ENCODE peak calls at places on chromosome 6, in nine cellular contexts. One of them, this sample, is unnamed.

GRCh38 chr6:147207351-147207750 is 3.1 kb downstream of the STXBP5 start:
- DNase-seq in A549: no peak
- DNase-seq in naive thymus-derived CD8-positive, alpha-beta T cell: no peak
- DNase-seq in stimulated activated CD4-positive, alpha-beta T cell treated with anti-CD3 and anti-CD28 coated beads, Interleukin-2, amount 100 ng/mL, for 24 hours: no peak
- DNase-seq in lung microvascular endothelial cell: no peak
- DNase-seq in NCI-H2029: no peak
- DNase-seq in dorsolateral prefrontal cortex: no peak
- DNase-seq in adipocyte: peak; percentile 21
- DNase-seq in GM10248: no peak
- DNase-seq in this sample: no peak

GRCh38 chr6:28988536-28989415 is 16.3 kb downstream of the ZNF311 start:
- DNase-seq in NCI-H2029: no peak
- DNase-seq in GM10248: peak; percentile 60
- DNase-seq in stimulated activated CD4-positive, alpha-beta T cell treated with anti-CD3 and anti-CD28 coated beads, Interleukin-2, amount 100 ng/mL, for 24 hours: peak; percentile 83
- DNase-seq in A549: peak; percentile 36
- DNase-seq in lung microvascular endothelial cell: peak; percentile 85
- DNase-seq in dorsolateral prefrontal cortex: no peak
- DNase-seq in adipocyte: peak; percentile 65
- DNase-seq in naive thymus-derived CD8-positive, alpha-beta T cell: peak; percentile 72
- DNase-seq in this sample: peak; percentile 48

GRCh38 chr6:37210313-37210898 is 40.5 kb downstream of the PIM1 start:
- DNase-seq in A549: peak; percentile 77
- DNase-seq in stimulated activated CD4-positive, alpha-beta T cell treated with anti-CD3 and anti-CD28 coated beads, Interleukin-2, amount 100 ng/mL, for 24 hours: peak; percentile 74
- DNase-seq in lung microvascular endothelial cell: peak; percentile 89
- DNase-seq in GM10248: peak; percentile 74
- DNase-seq in naive thymus-derived CD8-positive, alpha-beta T cell: peak; percentile 60
- DNase-seq in adipocyte: peak; percentile 92
- DNase-seq in NCI-H2029: peak; percentile 64
- DNase-seq in dorsolateral prefrontal cortex: no peak
- DNase-seq in this sample: peak; percentile 54

GRCh38 chr6:137798846-137799245 is 68.2 kb upstream of the TNFAIP3 start:
- DNase-seq in lung microvascular endothelial cell: no peak
- DNase-seq in adipocyte: no peak
- DNase-seq in dorsolateral prefrontal cortex: no peak
- DNase-seq in GM10248: no peak
- DNase-seq in A549: no peak
- DNase-seq in naive thymus-derived CD8-positive, alpha-beta T cell: peak; percentile 36
- DNase-seq in NCI-H2029: no peak
- DNase-seq in stimulated activated CD4-positive, alpha-beta T cell treated with anti-CD3 and anti-CD28 coated beads, Interleukin-2, amount 100 ng/mL, for 24 hours: no peak
- DNase-seq in this sample: no peak

GRCh38 chr6:107488875-107489635 is 862 bp upstream of the SOBP start:
- DNase-seq in GM10248: peak; percentile 39
- DNase-seq in dorsolateral prefrontal cortex: peak; percentile 66
- DNase-seq in lung microvascular endothelial cell: no peak
- DNase-seq in adipocyte: peak; percentile 49
- DNase-seq in NCI-H2029: no peak
- DNase-seq in naive thymus-derived CD8-positive, alpha-beta T cell: no peak
- DNase-seq in stimulated activated CD4-positive, alpha-beta T cell treated with anti-CD3 and anti-CD28 coated beads, Interleukin-2, amount 100 ng/mL, for 24 hours: peak; percentile 34
- DNase-seq in A549: peak; percentile 32
- DNase-seq in this sample: no peak

GRCh38 chr6:106168097-106168888 is 82.2 kb downstream of the PRDM1 start:
- DNase-seq in A549: no peak
- DNase-seq in GM10248: no peak
- DNase-seq in naive thymus-derived CD8-positive, alpha-beta T cell: no peak
- DNase-seq in stimulated activated CD4-positive, alpha-beta T cell treated with anti-CD3 and anti-CD28 coated beads, Interleukin-2, amount 100 ng/mL, for 24 hours: no peak
- DNase-seq in lung microvascular endothelial cell: no peak
- DNase-seq in dorsolateral prefrontal cortex: no peak
- DNase-seq in adipocyte: no peak
- DNase-seq in NCI-H2029: peak; percentile 70
- DNase-seq in this sample: no peak

GRCh38 chr6:23176883-23177282 is 607.5 kb downstream of the HDGFL1 start:
- DNase-seq in GM10248: no peak
- DNase-seq in naive thymus-derived CD8-positive, alpha-beta T cell: no peak
- DNase-seq in A549: peak; percentile 1
- DNase-seq in dorsolateral prefrontal cortex: no peak
- DNase-seq in adipocyte: no peak
- DNase-seq in stimulated activated CD4-positive, alpha-beta T cell treated with anti-CD3 and anti-CD28 coated beads, Interleukin-2, amount 100 ng/mL, for 24 hours: no peak
- DNase-seq in lung microvascular endothelial cell: peak; percentile 96
- DNase-seq in NCI-H2029: peak; percentile 29
- DNase-seq in this sample: no peak

GRCh38 chr6:131213501-131213990 is 78.3 kb downstream of the AKAP7 start:
- DNase-seq in adipocyte: peak; percentile 37
- DNase-seq in NCI-H2029: no peak
- DNase-seq in A549: no peak
- DNase-seq in stimulated activated CD4-positive, alpha-beta T cell treated with anti-CD3 and anti-CD28 coated beads, Interleukin-2, amount 100 ng/mL, for 24 hours: no peak
- DNase-seq in dorsolateral prefrontal cortex: no peak
- DNase-seq in GM10248: no peak
- DNase-seq in lung microvascular endothelial cell: no peak
- DNase-seq in naive thymus-derived CD8-positive, alpha-beta T cell: no peak
- DNase-seq in this sample: no peak

GRCh38 chr6:130574146-130574545 is 208.3 kb downstream of the TMEM200A start:
- DNase-seq in GM10248: no peak
- DNase-seq in dorsolateral prefrontal cortex: no peak
- DNase-seq in lung microvascular endothelial cell: no peak
- DNase-seq in adipocyte: peak; percentile 5
- DNase-seq in NCI-H2029: no peak
- DNase-seq in naive thymus-derived CD8-positive, alpha-beta T cell: no peak
- DNase-seq in A549: no peak
- DNase-seq in stimulated activated CD4-positive, alpha-beta T cell treated with anti-CD3 and anti-CD28 coated beads, Interleukin-2, amount 100 ng/mL, for 24 hours: no peak
- DNase-seq in this sample: no peak

GRCh38 chr6:2073476-2073875 is 171.9 kb downstream of the GMDS start:
- DNase-seq in dorsolateral prefrontal cortex: no peak
- DNase-seq in adipocyte: no peak
- DNase-seq in naive thymus-derived CD8-positive, alpha-beta T cell: no peak
- DNase-seq in A549: no peak
- DNase-seq in NCI-H2029: no peak
- DNase-seq in stimulated activated CD4-positive, alpha-beta T cell treated with anti-CD3 and anti-CD28 coated beads, Interleukin-2, amount 100 ng/mL, for 24 hours: no peak
- DNase-seq in lung microvascular endothelial cell: no peak
- DNase-seq in GM10248: no peak
- DNase-seq in this sample: no peak

GRCh38 chr6:159095561-159096095 is 50.8 kb upstream of the TAGAP start:
- DNase-seq in GM10248: no peak
- DNase-seq in A549: no peak
- DNase-seq in dorsolateral prefrontal cortex: no peak
- DNase-seq in lung microvascular endothelial cell: no peak
- DNase-seq in stimulated activated CD4-positive, alpha-beta T cell treated with anti-CD3 and anti-CD28 coated beads, Interleukin-2, amount 100 ng/mL, for 24 hours: no peak
- DNase-seq in naive thymus-derived CD8-positive, alpha-beta T cell: no peak
- DNase-seq in NCI-H2029: no peak
- DNase-seq in adipocyte: no peak
- DNase-seq in this sample: no peak

GRCh38 chr6:80605165-80605989 is 498.9 kb downstream of the BCKDHB start:
- DNase-seq in naive thymus-derived CD8-positive, alpha-beta T cell: no peak
- DNase-seq in dorsolateral prefrontal cortex: no peak
- DNase-seq in NCI-H2029: no peak
- DNase-seq in stimulated activated CD4-positive, alpha-beta T cell treated with anti-CD3 and anti-CD28 coated beads, Interleukin-2, amount 100 ng/mL, for 24 hours: no peak
- DNase-seq in A549: peak; percentile 14
- DNase-seq in GM10248: no peak
- DNase-seq in adipocyte: peak; percentile 75
- DNase-seq in lung microvascular endothelial cell: peak; percentile 60
- DNase-seq in this sample: no peak

GRCh38 chr6:87430499-87430898 is 22.7 kb downstream of the CFAP206 start:
- DNase-seq in NCI-H2029: no peak
- DNase-seq in dorsolateral prefrontal cortex: no peak
- DNase-seq in A549: no peak
- DNase-seq in stimulated activated CD4-positive, alpha-beta T cell treated with anti-CD3 and anti-CD28 coated beads, Interleukin-2, amount 100 ng/mL, for 24 hours: no peak
- DNase-seq in GM10248: no peak
- DNase-seq in adipocyte: no peak
- DNase-seq in naive thymus-derived CD8-positive, alpha-beta T cell: no peak
- DNase-seq in lung microvascular endothelial cell: no peak
- DNase-seq in this sample: no peak

GRCh38 chr6:135496805-135497411 is 632 bp downstream of the AHI1 start:
- DNase-seq in NCI-H2029: no peak
- DNase-seq in lung microvascular endothelial cell: peak; percentile 5
- DNase-seq in A549: no peak
- DNase-seq in naive thymus-derived CD8-positive, alpha-beta T cell: no peak
- DNase-seq in GM10248: no peak
- DNase-seq in stimulated activated CD4-positive, alpha-beta T cell treated with anti-CD3 and anti-CD28 coated beads, Interleukin-2, amount 100 ng/mL, for 24 hours: no peak
- DNase-seq in dorsolateral prefrontal cortex: no peak
- DNase-seq in adipocyte: peak; percentile 31
- DNase-seq in this sample: no peak

GRCh38 chr6:141107562-141108160 is 1025.1 kb upstream of the GJE1 start:
- DNase-seq in naive thymus-derived CD8-positive, alpha-beta T cell: no peak
- DNase-seq in adipocyte: no peak
- DNase-seq in A549: no peak
- DNase-seq in lung microvascular endothelial cell: peak; percentile 53
- DNase-seq in GM10248: no peak
- DNase-seq in NCI-H2029: peak; percentile 40
- DNase-seq in stimulated activated CD4-positive, alpha-beta T cell treated with anti-CD3 and anti-CD28 coated beads, Interleukin-2, amount 100 ng/mL, for 24 hours: no peak
- DNase-seq in dorsolateral prefrontal cortex: no peak
- DNase-seq in this sample: no peak

GRCh38 chr6:167826230-167827061 is at the start of gene AFDN:
- DNase-seq in stimulated activated CD4-positive, alpha-beta T cell treated with anti-CD3 and anti-CD28 coated beads, Interleukin-2, amount 100 ng/mL, for 24 hours: peak; percentile 73
- DNase-seq in naive thymus-derived CD8-positive, alpha-beta T cell: peak; percentile 26
- DNase-seq in NCI-H2029: peak; percentile 43
- DNase-seq in lung microvascular endothelial cell: peak; percentile 74
- DNase-seq in dorsolateral prefrontal cortex: peak; percentile 80
- DNase-seq in adipocyte: peak; percentile 86
- DNase-seq in A549: peak; percentile 40
- DNase-seq in GM10248: peak; percentile 89
- DNase-seq in this sample: peak; percentile 62

GRCh38 chr6:137827977-137828815 is 38.9 kb upstream of the TNFAIP3 start:
- DNase-seq in naive thymus-derived CD8-positive, alpha-beta T cell: no peak
- DNase-seq in NCI-H2029: no peak
- DNase-seq in GM10248: no peak
- DNase-seq in dorsolateral prefrontal cortex: no peak
- DNase-seq in A549: no peak
- DNase-seq in stimulated activated CD4-positive, alpha-beta T cell treated with anti-CD3 and anti-CD28 coated beads, Interleukin-2, amount 100 ng/mL, for 24 hours: peak; percentile 51
- DNase-seq in lung microvascular endothelial cell: no peak
- DNase-seq in adipocyte: no peak
- DNase-seq in this sample: peak; percentile 44

GRCh38 chr6:8941578-8941977 is 506.2 kb upstream of the SLC35B3 start:
- DNase-seq in stimulated activated CD4-positive, alpha-beta T cell treated with anti-CD3 and anti-CD28 coated beads, Interleukin-2, amount 100 ng/mL, for 24 hours: no peak
- DNase-seq in lung microvascular endothelial cell: no peak
- DNase-seq in naive thymus-derived CD8-positive, alpha-beta T cell: no peak
- DNase-seq in adipocyte: peak; percentile 42
- DNase-seq in dorsolateral prefrontal cortex: no peak
- DNase-seq in NCI-H2029: no peak
- DNase-seq in GM10248: no peak
- DNase-seq in A549: no peak
- DNase-seq in this sample: no peak

GRCh38 chr6:155351273-155352129 is 37.2 kb upstream of the TFB1M start:
- DNase-seq in lung microvascular endothelial cell: no peak
- DNase-seq in GM10248: peak; percentile 75
- DNase-seq in stimulated activated CD4-positive, alpha-beta T cell treated with anti-CD3 and anti-CD28 coated beads, Interleukin-2, amount 100 ng/mL, for 24 hours: no peak
- DNase-seq in NCI-H2029: no peak
- DNase-seq in adipocyte: no peak
- DNase-seq in dorsolateral prefrontal cortex: no peak
- DNase-seq in A549: no peak
- DNase-seq in naive thymus-derived CD8-positive, alpha-beta T cell: no peak
- DNase-seq in this sample: no peak

GRCh38 chr6:112990971-112991370 is 643.8 kb downstream of the RFPL4B start:
- DNase-seq in GM10248: no peak
- DNase-seq in stimulated activated CD4-positive, alpha-beta T cell treated with anti-CD3 and anti-CD28 coated beads, Interleukin-2, amount 100 ng/mL, for 24 hours: no peak
- DNase-seq in dorsolateral prefrontal cortex: no peak
- DNase-seq in A549: no peak
- DNase-seq in NCI-H2029: no peak
- DNase-seq in adipocyte: no peak
- DNase-seq in naive thymus-derived CD8-positive, alpha-beta T cell: no peak
- DNase-seq in lung microvascular endothelial cell: no peak
- DNase-seq in this sample: no peak

GRCh38 chr6:116444092-116444491 is 17.1 kb upstream of the CALHM6 start:
- DNase-seq in stimulated activated CD4-positive, alpha-beta T cell treated with anti-CD3 and anti-CD28 coated beads, Interleukin-2, amount 100 ng/mL, for 24 hours: no peak
- DNase-seq in adipocyte: peak; percentile 70
- DNase-seq in naive thymus-derived CD8-positive, alpha-beta T cell: no peak
- DNase-seq in NCI-H2029: peak; percentile 79
- DNase-seq in dorsolateral prefrontal cortex: no peak
- DNase-seq in GM10248: peak; percentile 32
- DNase-seq in lung microvascular endothelial cell: peak; percentile 59
- DNase-seq in A549: peak; percentile 29
- DNase-seq in this sample: no peak

This sample was measured in stimulated activated naive CD4-positive, alpha-beta T cell treated with Interleukin-2 at 50 U/mL for 16 hours.